ENCODE peak calls at places on chromosomes 1 and 21, in nine cellular contexts. N is left ventricle myocardium inferior, M is tibial nerve, H is brain microvascular endothelial cell, W is Peyer's patch, F is fibroblast of pulmonary artery, P is HFF-Myc, O is bronchial epithelial cell, E is upper lobe of right lung. C is an unnamed sample.
A peak's percentile ranks its signal among the peaks of the same experiment; 100 is the strongest.

GRCh38 chr1:226109829-226110248 is 47.3 kb downstream of the H3-3A start:
- DNase-seq in M (peak; percentile 81), F (peak; percentile 84), H (peak; percentile 72), E (peak; percentile 95), P (peak; percentile 59), O (peak; percentile 64), N (peak; percentile 92), W (peak; percentile 89), C (peak; percentile 94)

GRCh38 chr1:226054519-226055327 is 7.8 kb upstream of the H3-3A start:
- DNase-seq in H (peak; percentile 18), O (no peak), P (no peak), E (no peak), M (no peak), N (no peak), F (peak; percentile 37), W (no peak), C (no peak)

GRCh38 chr1:87084247-87084836 is 169.9 kb downstream of the HS2ST1 start:
- DNase-seq in F (peak; percentile 73), P (no peak), H (no peak), N (no peak), M (no peak), E (no peak), W (no peak), O (peak; percentile 44), C (no peak)

GRCh38 chr1:2074944-2075740 is 24.9 kb downstream of the PRKCZ start:
- DNase-seq in O (no peak), E (no peak), H (no peak), M (no peak), W (no peak), F (no peak), N (no peak), P (no peak), C (no peak)

GRCh38 chr1:159015440-159015909 is 5.8 kb downstream of the IFI16 start:
- DNase-seq in P (peak; percentile 86), F (peak; percentile 95), N (peak; percentile 35), H (peak; percentile 93), W (no peak), O (peak; percentile 93), E (peak; percentile 64), M (peak; percentile 64), C (peak; percentile 58)

GRCh38 chr1:101033017-101033416 is 7.4 kb upstream of the DPH5 start:
- DNase-seq in H (no peak), M (no peak), N (no peak), F (no peak), P (no peak), E (no peak), O (no peak), W (no peak), C (no peak)

GRCh38 chr1:98028800-98029199 is 108.0 kb upstream of the DPYD start:
- DNase-seq in H (no peak), F (peak; percentile 25), M (no peak), W (no peak), E (no peak), N (no peak), P (no peak), O (no peak), C (no peak)

GRCh38 chr1:15028117-15028516 is 125.4 kb upstream of the TMEM51 start:
- DNase-seq in W (no peak), F (peak; percentile 20), M (no peak), P (peak; percentile 32), O (peak; percentile 27), N (peak; percentile 39), E (no peak), H (peak; percentile 71), C (peak; percentile 19)

GRCh38 chr1:43453442-43454269 is at the start of gene HYI:
- DNase-seq in W (peak; percentile 91), E (peak; percentile 95), O (peak; percentile 82), M (peak; percentile 76), N (peak; percentile 85), F (peak; percentile 88), H (peak; percentile 80), P (peak; percentile 69), C (peak; percentile 89)

GRCh38 chr21:39037807-39038405 is 145.3 kb downstream of the PSMG1 start:
- DNase-seq in O (peak; percentile 60), H (no peak), E (no peak), P (no peak), N (no peak), M (no peak), W (no peak), F (peak; percentile 33), C (no peak)
- TF ChIP-seq CTCF in O (no peak), H (peak; percentile 24), E (peak; percentile 13), P (peak; percentile 23), N (no peak), M (no peak), W (no peak), F (no peak), C (no peak)

DNA sequence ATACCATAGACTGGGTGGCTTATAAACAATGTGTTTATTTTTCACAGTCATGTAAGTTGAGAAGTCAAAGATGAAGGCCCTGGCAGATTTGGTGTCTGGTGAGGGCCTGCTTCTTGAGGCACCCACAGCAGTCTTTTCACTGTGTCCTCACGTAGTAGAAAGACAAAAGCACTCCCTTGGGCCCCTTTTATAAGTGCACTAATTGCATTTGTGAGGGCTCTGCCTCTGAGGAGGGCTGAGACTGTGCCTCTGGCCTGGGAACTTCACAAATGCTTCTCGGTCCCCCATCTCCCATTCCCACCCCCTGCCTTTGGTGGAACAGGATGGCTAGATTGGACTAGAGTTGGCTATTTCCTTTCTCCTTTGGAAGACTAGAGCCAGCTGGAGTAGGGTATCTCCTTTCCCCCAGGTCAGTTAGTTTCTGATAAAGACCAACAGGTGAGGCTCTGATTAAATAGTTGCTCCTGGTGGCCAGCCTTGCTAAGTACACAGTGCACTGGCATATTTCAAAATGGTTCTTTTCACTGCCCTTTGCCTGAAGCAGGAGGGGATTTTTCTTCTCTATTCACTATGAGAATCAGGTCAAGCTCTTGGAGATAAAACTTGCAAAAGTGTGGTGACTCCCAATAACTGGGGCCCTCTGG is 82.9 kb downstream of the PLPPR4 start:
- DNase-seq in M (no peak), H (no peak), O (no peak), N (no peak), P (no peak), E (no peak), F (no peak), W (no peak), C (no peak)
- TF ChIP-seq CTCF in M (no peak), H (no peak), O (no peak), N (no peak), P (no peak), E (no peak), F (no peak), W (no peak), C (no peak)

GRCh38 chr1:118871510-118872240 is 116.5 kb downstream of the TBX15 start:
- DNase-seq in N (no peak), P (no peak), M (no peak), H (no peak), E (no peak), F (no peak), O (no peak), W (no peak), C (no peak)

GRCh38 chr1:118881751-118882150 is 106.4 kb downstream of the TBX15 start:
- DNase-seq in P (no peak), N (no peak), O (no peak), M (no peak), W (no peak), F (no peak), H (no peak), E (no peak), C (no peak)

GRCh38 chr1:118878661-118879060 is 109.5 kb downstream of the TBX15 start:
- DNase-seq in P (no peak), M (no peak), H (no peak), W (no peak), N (no peak), O (no peak), E (no peak), F (no peak), C (no peak)

DNA sequence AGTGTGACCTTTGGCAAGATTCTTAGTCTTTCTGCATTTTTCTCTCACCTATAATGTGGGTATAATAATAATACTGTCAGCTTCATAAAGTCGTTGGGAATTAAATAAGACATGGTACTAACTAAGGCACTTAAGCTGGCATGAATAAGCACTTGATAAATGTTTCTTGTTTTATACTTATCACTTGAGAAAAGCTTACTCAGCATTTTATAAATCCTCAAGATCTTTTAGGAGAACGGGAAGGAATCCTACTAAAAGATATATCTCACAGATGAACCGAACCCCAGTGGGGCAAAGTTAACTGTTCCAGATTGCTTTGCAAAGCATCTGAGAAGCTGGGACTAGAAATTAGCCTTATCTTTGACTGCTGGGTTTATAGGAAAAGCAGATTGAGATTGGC is 110.5 kb downstream of the TBX15 start:
- DNase-seq in P (no peak), N (no peak), E (no peak), F (no peak), O (no peak), H (no peak), M (no peak), W (no peak), C (no peak)
- TF ChIP-seq CTCF in P (no peak), N (no peak), E (no peak), F (no peak), O (no peak), H (no peak), M (no peak), W (no peak), C (no peak)

GRCh38 chr1:220430586-220430985 is 97.3 kb upstream of the MARK1 start:
- DNase-seq in F (no peak), H (no peak), M (no peak), W (no peak), N (no peak), E (no peak), P (no peak), O (no peak), C (no peak)
- TF ChIP-seq CTCF in F (no peak), H (no peak), M (no peak), W (no peak), N (no peak), E (no peak), P (no peak), O (no peak), C (no peak)

DNA sequence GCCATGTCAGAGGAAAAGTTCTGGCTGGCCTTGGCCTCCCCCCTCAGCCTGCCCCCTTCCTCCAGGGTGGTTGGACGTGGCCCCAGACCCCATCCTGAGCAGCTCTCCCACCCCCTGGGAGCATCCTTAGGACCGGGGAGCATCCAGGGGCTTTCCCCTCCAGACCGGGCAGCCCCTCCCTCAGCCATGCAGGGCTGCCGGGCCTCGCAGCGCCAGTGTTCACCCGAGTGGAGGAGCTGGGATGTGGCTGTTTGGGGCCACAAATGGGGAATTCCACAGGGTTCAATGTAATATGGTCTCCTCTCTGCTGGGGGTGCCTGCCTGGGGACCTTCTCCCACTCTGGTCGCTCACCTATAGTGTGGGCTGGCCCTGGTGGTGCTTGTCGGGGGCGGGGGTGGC is 4.2 kb upstream of the PFKL start:
- DNase-seq in E (no peak), W (no peak), M (no peak), O (no peak), P (no peak), F (no peak), N (no peak), H (no peak), C (no peak)
- TF ChIP-seq CTCF in E (no peak), W (no peak), M (no peak), O (no peak), P (no peak), F (no peak), N (no peak), H (no peak), C (no peak)

C was measured in testis.